ENCODE peak calls at places on chromosomes 3 and 15, in six cellular contexts. Q is fibroblast of mammary gland, U is fibroblast of the aortic adventitia, Y is HFF-Myc, D is GM23338, I is pancreas. A is an unnamed sample.

GRCh38 chr3:160400631-160401150 is 1.2 kb downstream of the SMC4 start:
- DNase-seq in U (no peak), I (peak), Q (no peak), D (peak), Y (no peak), A (no peak)

GRCh38 chr15:31081568-31082250 is 19.8 kb downstream of the TRPM1 start:
- DNase-seq in Q (no peak), U (no peak), D (no peak), I (no peak), Y (no peak), A (no peak)

GRCh38 chr15:48062476-48062875 is 58.3 kb upstream of the SLC24A5 start:
- DNase-seq in Y (no peak), U (no peak), Q (peak), D (no peak), I (no peak), A (no peak)

GRCh38 chr15:27059610-27060202 is 88.7 kb downstream of the GABRG3 start:
- DNase-seq in Q (peak), U (peak), Y (peak), D (peak), I (no peak), A (peak)

GRCh38 chr3:5011555-5012256 is 32.5 kb downstream of the BHLHE40 start:
- DNase-seq in Y (no peak), I (no peak), D (no peak), Q (no peak), U (no peak), A (no peak)

GRCh38 chr15:98765610-98766009 is 117.3 kb downstream of the IGF1R start:
- DNase-seq in I (no peak), Q (no peak), Y (no peak), D (no peak), U (no peak), A (no peak)

GRCh38 chr3:119604878-119605277 is 7.2 kb downstream of the PLA1A start:
- DNase-seq in Y (no peak), I (no peak), D (no peak), U (peak), Q (peak), A (no peak)

GRCh38 chr3:139627759-139628158 is 50.0 kb downstream of the NMNAT3 start:
- DNase-seq in Q (no peak), U (no peak), I (no peak), Y (no peak), D (no peak), A (no peak)

GRCh38 chr3:184082465-184082864 is 14.4 kb upstream of the HTR3E start:
- DNase-seq in I (no peak), Q (no peak), U (no peak), D (no peak), Y (no peak), A (no peak)

GRCh38 chr3:70840106-70840870 is 527.9 kb upstream of the MDFIC2 start:
- DNase-seq in D (peak), Y (no peak), I (no peak), Q (no peak), U (no peak), A (no peak)

GRCh38 chr3:60198179-60198578 is 1053.1 kb downstream of the FHIT start:
- DNase-seq in Q (no peak), Y (no peak), I (no peak), U (no peak), D (no peak), A (no peak)

GRCh38 chr15:72339777-72340177 is 19.8 kb upstream of the CELF6 start:
- DNase-seq in Y (peak), U (peak), D (no peak), I (no peak), Q (peak), A (peak)

GRCh38 chr3:182861345-182861744 is 68.0 kb downstream of the ATP11B start:
- DNase-seq in D (no peak), Y (no peak), U (peak), I (no peak), Q (peak), A (no peak)

GRCh38 chr15:94582368-94582767 is 351.0 kb downstream of the MCTP2 start:
- DNase-seq in Q (no peak), U (no peak), Y (no peak), I (no peak), D (peak), A (no peak)

GRCh38 chr15:86231864-86232801 is 152.5 kb downstream of the AGBL1 start:
- DNase-seq in Y (no peak), I (no peak), D (peak), Q (peak), U (peak), A (no peak)

GRCh38 chr15:22989576-22990477 is 9.7 kb upstream of the CYFIP1 start:
- DNase-seq in D (no peak), Y (no peak), I (no peak), U (no peak), Q (no peak), A (no peak)

GRCh38 chr3:3084890-3085289 is 25.3 kb downstream of the IL5RA start:
- DNase-seq in D (no peak), U (no peak), I (no peak), Y (no peak), Q (no peak), A (no peak)

GRCh38 chr3:150129181-150129580 is 158.5 kb upstream of the PFN2 start:
- DNase-seq in I (no peak), Q (no peak), U (no peak), Y (no peak), D (no peak), A (no peak)

GRCh38 chr15:42050484-42051255 is 29.8 kb upstream of the PLA2G4E start:
- DNase-seq in U (no peak), D (no peak), Q (no peak), Y (no peak), I (no peak), A (no peak)

GRCh38 chr3:168047190-168047795 is 48.4 kb downstream of the GOLIM4 start:
- DNase-seq in Y (peak), D (peak), Q (peak), I (no peak), U (peak), A (peak)

GRCh38 chr3:128584412-128585020 is 66.1 kb downstream of the RPN1 start:
- DNase-seq in D (peak), Y (peak), U (peak), I (peak), Q (peak), A (peak)

GRCh38 chr15:67024322-67024997 is 40.9 kb upstream of the SMAD3 start:
- DNase-seq in D (no peak), Q (peak), I (no peak), Y (peak), U (peak), A (peak)

DNA sequence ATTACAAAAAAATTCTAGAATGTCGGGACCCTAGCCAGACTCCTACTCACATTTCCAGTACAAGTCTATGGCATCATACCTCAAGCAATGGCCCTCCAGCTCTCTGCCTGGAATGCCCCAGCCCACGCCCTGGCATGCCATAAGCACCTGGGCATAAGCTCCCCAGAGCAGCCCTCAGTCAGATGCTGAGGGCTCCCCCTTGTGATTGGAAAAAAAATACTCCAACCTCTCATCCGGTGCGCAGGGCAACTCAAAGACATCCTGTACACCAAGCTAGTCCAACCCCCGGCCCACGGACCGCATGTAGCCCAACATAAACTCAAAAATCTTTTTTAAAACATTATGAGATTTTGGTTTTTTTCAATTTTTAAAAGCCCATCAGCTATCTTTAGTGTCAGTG is 115.4 kb downstream of the NEK10 start:
- DNase-seq in Y (peak), U (peak), Q (peak), D (peak), I (peak), A (peak)
- TF ChIP-seq CTCF in Y (peak), U (peak), Q (peak), D (peak), I (no peak), A (peak)

GRCh38 chr3:98994128-98994762 is 92.8 kb upstream of the DCBLD2 start:
- DNase-seq in Y (peak), I (no peak), Q (peak), D (peak), U (peak), A (peak)

GRCh38 chr3:98986073-98986472 is 84.6 kb upstream of the DCBLD2 start:
- DNase-seq in I (no peak), Q (peak), Y (peak), U (peak), D (peak), A (peak)

GRCh38 chr3:98985406-98985805 is 83.9 kb upstream of the DCBLD2 start:
- DNase-seq in Q (peak), I (no peak), Y (no peak), D (no peak), U (peak), A (no peak)

GRCh38 chr3:98990657-98991056 is 89.2 kb upstream of the DCBLD2 start:
- DNase-seq in U (no peak), Q (no peak), Y (no peak), I (no peak), D (no peak), A (no peak)

GRCh38 chr3:98991393-98991792 is 89.9 kb upstream of the DCBLD2 start:
- DNase-seq in I (no peak), Q (no peak), Y (no peak), D (peak), U (no peak), A (no peak)
- TF ChIP-seq CTCF in I (no peak), Q (peak), Y (peak), D (peak), U (no peak), A (no peak)

GRCh38 chr3:16587047-16587702 is 18.0 kb downstream of the DAZL start:
- DNase-seq in Y (no peak), I (no peak), U (no peak), D (no peak), Q (no peak), A (no peak)
- TF ChIP-seq CTCF in Y (no peak), I (no peak), U (no peak), D (peak), Q (no peak), A (no peak)

GRCh38 chr3:66933233-66933632 is 64.9 kb upstream of the KBTBD8 start:
- DNase-seq in I (no peak), Y (no peak), D (peak), Q (no peak), U (no peak), A (no peak)

GRCh38 chr3:66934041-66934440 is 64.1 kb upstream of the KBTBD8 start:
- DNase-seq in Q (no peak), I (no peak), U (no peak), Y (no peak), D (no peak), A (no peak)

DNA sequence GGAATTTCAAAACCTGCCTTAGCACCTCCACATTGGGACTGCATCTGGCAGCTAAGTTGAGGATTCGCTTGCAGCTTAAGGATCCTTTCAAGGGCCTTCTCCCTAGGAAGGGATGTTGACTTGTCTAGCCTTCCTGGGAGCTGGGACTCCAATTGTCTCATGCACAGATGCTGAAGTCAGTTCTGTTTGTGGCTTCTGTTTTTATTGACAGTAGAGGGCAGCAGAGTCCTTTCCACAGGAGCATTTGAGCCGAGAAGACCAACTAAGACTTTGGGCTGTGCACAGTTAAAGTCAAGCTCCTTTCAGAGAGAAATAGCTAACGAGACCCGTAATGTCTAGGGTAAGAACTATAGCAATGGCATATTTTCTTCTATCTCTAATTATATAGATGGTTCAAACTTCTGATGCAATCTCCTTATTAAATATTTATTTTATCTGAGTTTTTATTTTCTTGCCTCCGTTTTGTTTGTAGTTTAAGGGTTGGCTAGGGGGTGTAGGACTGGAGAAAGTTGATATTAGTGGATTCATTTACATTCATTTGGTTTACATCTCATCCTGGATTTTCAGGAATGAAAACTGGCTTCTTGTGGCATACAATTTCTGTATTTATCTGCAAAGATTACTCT is 59.7 kb upstream of the KBTBD8 start:
- DNase-seq in U (peak), I (no peak), Q (peak), Y (peak), D (peak), A (peak)
- TF ChIP-seq CTCF in U (peak), I (peak), Q (peak), Y (peak), D (peak), A (peak)

GRCh38 chr3:123066599-123066895 is 278 bp upstream of the PDIA5 start:
- DNase-seq in D (no peak), I (no peak), Y (no peak), Q (no peak), U (no peak), A (no peak)

GRCh38 chr3:123066896-123067688 is at the start of gene PDIA5:
- DNase-seq in I (peak), U (peak), Y (peak), D (peak), Q (peak), A (peak)

GRCh38 chr3:123064914-123065313 is 1.9 kb upstream of the PDIA5 start:
- DNase-seq in Q (no peak), U (no peak), Y (no peak), I (no peak), D (no peak), A (no peak)

GRCh38 chr3:123063034-123063433 is 3.8 kb upstream of the PDIA5 start:
- DNase-seq in I (no peak), Y (no peak), U (no peak), D (no peak), Q (no peak), A (no peak)

DNA sequence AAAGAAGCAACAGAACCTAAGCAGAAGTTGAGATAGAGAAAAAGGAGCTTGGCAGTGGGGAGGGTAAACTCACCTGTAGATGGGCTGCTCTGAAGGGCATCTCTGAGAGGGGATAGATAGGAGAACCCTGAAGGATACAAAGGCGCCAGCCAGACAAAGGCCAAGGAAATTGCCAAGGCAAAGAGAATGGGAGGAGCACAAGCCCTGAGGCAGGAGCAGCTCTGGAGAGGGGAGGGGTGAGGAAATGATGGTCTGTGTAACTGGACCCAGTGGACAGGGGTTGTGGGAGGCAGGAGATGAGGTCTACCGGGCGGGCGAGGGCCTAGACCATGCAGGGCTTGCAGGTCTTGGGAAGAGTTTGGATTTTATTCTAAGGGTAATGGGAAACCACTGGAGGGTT is 2.3 kb upstream of the PDIA5 start:
- DNase-seq in Y (no peak), I (no peak), Q (no peak), U (no peak), D (no peak), A (no peak)
- TF ChIP-seq CTCF in Y (no peak), I (no peak), Q (no peak), U (no peak), D (no peak), A (no peak)

GRCh38 chr3:17062736-17063135 is 178.0 kb downstream of the PLCL2 start:
- DNase-seq in Q (no peak), I (no peak), Y (no peak), U (no peak), D (no peak), A (no peak)
- TF ChIP-seq CTCF in Q (no peak), I (no peak), Y (no peak), U (no peak), D (no peak), A (no peak)

DNA sequence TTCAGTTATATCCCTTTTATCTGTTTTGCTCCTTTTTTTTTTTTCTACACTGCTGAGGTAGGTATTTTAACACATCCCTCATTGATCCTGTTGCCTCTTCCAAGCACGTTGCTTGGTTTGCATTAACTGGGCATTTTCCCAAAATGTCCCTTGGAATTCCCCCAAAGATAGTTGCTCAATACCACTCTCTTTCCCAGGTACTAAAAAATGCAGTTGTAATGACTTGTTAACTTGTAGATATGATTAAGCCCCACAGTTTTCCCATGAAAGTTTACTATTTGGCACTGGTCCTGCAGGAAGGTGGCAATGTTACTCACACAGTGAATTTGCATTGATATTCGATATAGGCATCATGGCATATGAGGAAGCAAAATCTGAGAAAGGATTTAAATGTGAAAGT is 67.1 kb downstream of the GRM7 start:
- DNase-seq in I (no peak), D (no peak), Q (no peak), Y (no peak), U (no peak), A (no peak)
- TF ChIP-seq CTCF in I (no peak), D (no peak), Q (no peak), Y (no peak), U (no peak), A (no peak)

GRCh38 chr15:76196286-76196948 is 114.9 kb downstream of the ETFA start:
- DNase-seq in Y (peak), I (peak), Q (peak), D (no peak), U (peak), A (peak)
- TF ChIP-seq CTCF in Y (no peak), I (no peak), Q (no peak), D (no peak), U (no peak), A (no peak)

GRCh38 chr3:32373844-32374243 is 17.8 kb upstream of the CMTM7 start:
- DNase-seq in Q (no peak), Y (no peak), U (no peak), D (no peak), I (no peak), A (no peak)

GRCh38 chr3:32374788-32375595 is 16.7 kb upstream of the CMTM7 start:
- DNase-seq in U (peak), Q (peak), D (peak), Y (peak), I (no peak), A (no peak)

GRCh38 chr3:32372213-32372490 is 19.5 kb upstream of the CMTM7 start:
- DNase-seq in Y (no peak), D (no peak), I (no peak), Q (no peak), U (no peak), A (no peak)

GRCh38 chr3:32375596-32375930 is 16.1 kb upstream of the CMTM7 start:
- DNase-seq in I (no peak), Y (no peak), Q (no peak), U (no peak), D (no peak), A (no peak)

GRCh38 chr3:32371466-32372212 is 20.0 kb upstream of the CMTM7 start:
- DNase-seq in D (no peak), Q (no peak), Y (no peak), U (no peak), I (no peak), A (no peak)
- TF ChIP-seq CTCF in D (no peak), Q (no peak), Y (no peak), U (no peak), I (no peak), A (no peak)